ENCODE peak calls at places on chromosomes 4 and X, in four cellular contexts. Q is neural crest cell, S is NCI-H345, M is fibroblast of the aortic adventitia. P is an unnamed sample.

GRCh38 chr4:99471349-99471748 is 36.2 kb upstream of the ADH7 start:
- DNase-seq in Q (no peak), S (no peak), M (no peak), P (no peak)

GRCh38 chrX:2883770-2884169 is 45.4 kb downstream of the ARSD start:
- DNase-seq in Q (no peak), S (no peak), M (no peak), P (no peak)

GRCh38 chr4:110055014-110055768 is 142.5 kb downstream of the EGF start:
- DNase-seq in Q (no peak), S (peak; percentile 14), M (peak; percentile 11), P (no peak)

GRCh38 chr4:38411092-38411491 is 252.9 kb upstream of the KLF3 start:
- DNase-seq in Q (no peak), S (no peak), M (peak; percentile 4), P (no peak)

GRCh38 chr4:157271166-157271869 is 50.8 kb downstream of the GRIA2 start:
- DNase-seq in Q (no peak), S (no peak), M (no peak), P (no peak)

GRCh38 chrX:101080326-101080725 is 1.6 kb downstream of the TMEM35A start:
- DNase-seq in Q (no peak), S (no peak), M (no peak), P (no peak)

GRCh38 chr4:47071863-47072441 is 40.6 kb downstream of the GABRB1 start:
- DNase-seq in Q (no peak), S (no peak), M (peak; percentile 71), P (no peak)

GRCh38 chr4:15682340-15682725 is 706 bp downstream of the FAM200B start:
- DNase-seq in Q (no peak), S (no peak), M (peak; percentile 48), P (no peak)

GRCh38 chrX:140503714-140504351 is 1.0 kb downstream of the SOX3 start:
- DNase-seq in Q (peak; percentile 42), S (no peak), M (peak; percentile 2), P (no peak)

GRCh38 chr4:114087596-114088230 is 108.3 kb upstream of the ARSJ start:
- DNase-seq in Q (no peak), S (no peak), M (peak; percentile 83), P (no peak)

GRCh38 chr4:109015413-109015810 is 252.6 kb upstream of the ETNPPL start:
- DNase-seq in Q (no peak), S (no peak), M (no peak), P (no peak)

GRCh38 chr4:8073206-8073863 is 85.3 kb downstream of the ABLIM2 start:
- DNase-seq in Q (no peak), S (no peak), M (no peak), P (no peak)

GRCh38 chrX:21132686-21133393 is 241.4 kb upstream of the CNKSR2 start:
- DNase-seq in Q (no peak), S (no peak), M (no peak), P (no peak)

GRCh38 chrX:28717864-28718263 is 130.6 kb downstream of the IL1RAPL1 start:
- DNase-seq in Q (no peak), S (no peak), M (no peak), P (no peak)

GRCh38 chr4:81723044-81723884 is 251.6 kb upstream of the RASGEF1B start:
- DNase-seq in Q (no peak), S (no peak), M (no peak), P (no peak)

GRCh38 chr4:164136181-164136616 is 617.7 kb upstream of the SMIM31 start:
- DNase-seq in Q (no peak), S (no peak), M (peak; percentile 3), P (no peak)

GRCh38 chr4:163217505-163217904 is 50.8 kb upstream of the NAF1 start:
- DNase-seq in Q (no peak), S (no peak), M (no peak), P (no peak)

GRCh38 chrX:48896611-48897011 is 957 bp downstream of the TIMM17B start:
- DNase-seq in Q (no peak), S (no peak), M (peak; percentile 28), P (no peak)

GRCh38 chr4:111334356-111334755 is 711.5 kb upstream of the PITX2 start:
- DNase-seq in Q (no peak), S (no peak), M (no peak), P (no peak)

GRCh38 chr4:158236304-158237030 is 26.2 kb downstream of the TMEM144 start:
- DNase-seq in Q (no peak), S (no peak), M (peak; percentile 20), P (no peak)

GRCh38 chr4:11505225-11505971 is 76.7 kb upstream of the HS3ST1 start:
- DNase-seq in Q (no peak), S (no peak), M (peak; percentile 56), P (no peak)

GRCh38 chr4:123301942-123302341 is 94.7 kb upstream of the SPRY1 start:
- DNase-seq in Q (no peak), S (no peak), M (no peak), P (no peak)

GRCh38 chrX:47707031-47707780 is 48.2 kb upstream of the UXT start:
- DNase-seq in Q (no peak), S (no peak), M (peak; percentile 33), P (no peak)

GRCh38 chr4:147539959-147540358 is 59.1 kb downstream of the EDNRA start:
- DNase-seq in Q (no peak), S (no peak), M (no peak), P (no peak)

GRCh38 chr4:6489962-6490361 is 17.5 kb upstream of the PPP2R2C start:
- DNase-seq in Q (no peak), S (no peak), M (no peak), P (no peak)

GRCh38 chrX:51614353-51614752 is 4.4 kb downstream of the CENPVL3 start:
- DNase-seq in Q (peak; percentile 1), S (no peak), M (peak; percentile 70), P (no peak)

GRCh38 chr4:41575207-41575606 is 37.2 kb downstream of the LIMCH1 start:
- DNase-seq in Q (no peak), S (no peak), M (no peak), P (no peak)

GRCh38 chr4:88623097-88623496 is 30.8 kb downstream of the HERC3 start:
- DNase-seq in Q (no peak), S (no peak), M (peak; percentile 76), P (no peak)